ENCODE peak calls at places on chromosomes 1 and 21, in four cellular contexts. H is CD8-positive, alpha-beta T cell; C is activated CD4-positive, alpha-beta T cell treated with anti-CD3 and anti-CD28 coated beads, Interleukin-2, amount 50 U/mL, for 1 hour; E is stimulated activated CD4-positive, alpha-beta T cell treated with anti-CD3 and anti-CD28 coated beads, Interleukin-1b, Interleukin-23, amount 100 ng/mL, for 48 hours. M is an unnamed sample.

GRCh38 chr1:55039342-55040082 is at the start of gene PCSK9:
- DNase-seq in H (no peak), C (no peak), E (no peak), M (no peak)

GRCh38 chr1:103945774-103946173 is 196.1 kb downstream of the AMY1C start:
- DNase-seq in H (no peak), C (no peak), E (no peak), M (no peak)

GRCh38 chr1:55632058-55632457 is 416.9 kb upstream of the USP24 start:
- DNase-seq in H (no peak), C (no peak), E (no peak), M (no peak)

GRCh38 chr1:161779393-161779792 is 13.3 kb downstream of the ATF6 start:
- DNase-seq in H (no peak), C (no peak), E (no peak), M (no peak)

GRCh38 chr1:160950657-160951056 is 4.0 kb downstream of the ITLN2 start:
- DNase-seq in H (no peak), C (no peak), E (no peak), M (no peak)

GRCh38 chr1:36446261-36446660 is 4.0 kb downstream of the OSCP1 start:
- DNase-seq in H (no peak), C (no peak), E (peak; percentile 19), M (peak; percentile 48)

GRCh38 chr1:98452162-98452561 is 209.4 kb upstream of the SNX7 start:
- DNase-seq in H (no peak), C (no peak), E (no peak), M (no peak)

GRCh38 chr21:38699048-38699447 is 106.7 kb upstream of the ETS2 start:
- DNase-seq in H (no peak), C (no peak), E (no peak), M (no peak)

GRCh38 chr1:179228783-179229213 is 679 bp downstream of the ABL2 start:
- DNase-seq in H (peak; percentile 10), C (peak; percentile 11), E (peak; percentile 18), M (peak; percentile 55)

GRCh38 chr1:168482106-168482505 is 61.7 kb downstream of the XCL2 start:
- DNase-seq in H (no peak), C (no peak), E (no peak), M (no peak)

GRCh38 chr1:83883979-83884378 is 115.0 kb downstream of the TTLL7 start:
- DNase-seq in H (no peak), C (no peak), E (no peak), M (no peak)

GRCh38 chr1:175493321-175493998 is 249.9 kb downstream of the TNR start:
- DNase-seq in H (no peak), C (no peak), E (no peak), M (no peak)

GRCh38 chr1:29584362-29584761 is 348.0 kb downstream of the PTPRU start:
- DNase-seq in H (no peak), C (no peak), E (no peak), M (no peak)

GRCh38 chr1:5502310-5503194 is 489.7 kb downstream of the NPHP4 start:
- DNase-seq in H (no peak), C (no peak), E (no peak), M (no peak)

GRCh38 chr1:27026621-27027574 is 14.2 kb upstream of the TENT5B start:
- DNase-seq in H (no peak), C (no peak), E (no peak), M (no peak)

GRCh38 chr1:219904934-219905333 is 23.4 kb downstream of the SLC30A10 start:
- DNase-seq in H (no peak), C (no peak), E (no peak), M (no peak)

GRCh38 chr1:156126701-156127534 is 12.4 kb downstream of the LMNA start:
- DNase-seq in H (peak; percentile 84), C (peak; percentile 80), E (peak; percentile 90), M (peak; percentile 95)

GRCh38 chr1:201790261-201790660 is 38.7 kb upstream of the IPO9 start:
- DNase-seq in H (no peak), C (no peak), E (no peak), M (no peak)

GRCh38 chr21:42309753-42310213 is 5.4 kb downstream of the TFF3 start:
- DNase-seq in H (peak; percentile 80), C (peak; percentile 74), E (peak; percentile 73), M (peak; percentile 83)

GRCh38 chr1:228996286-228996685 is 261.0 kb downstream of the RHOU start:
- DNase-seq in H (no peak), C (no peak), E (no peak), M (no peak)

GRCh38 chr1:179287456-179287855 is 6.1 kb upstream of the SOAT1 start:
- DNase-seq in H (no peak), C (no peak), E (no peak), M (no peak)

GRCh38 chr1:150012611-150013010 is 2.1 kb upstream of the OTUD7B start:
- DNase-seq in H (no peak), C (no peak), E (no peak), M (no peak)

GRCh38 chr1:30675761-30676160 is 47.6 kb downstream of the MATN1 start:
- DNase-seq in H (no peak), C (no peak), E (no peak), M (no peak)

GRCh38 chr1:11059166-11059989 is 440 bp downstream of the SRM start:
- DNase-seq in H (no peak), C (peak; percentile 8), E (no peak), M (peak; percentile 18)

GRCh38 chr1:151130837-151131586 is 15.4 kb downstream of the SEMA6C start:
- DNase-seq in H (peak; percentile 80), C (peak; percentile 70), E (peak; percentile 91), M (peak; percentile 90)

GRCh38 chr1:109643385-109644230 is 12.3 kb upstream of the GSTM4 start:
- DNase-seq in H (peak; percentile 92), C (peak; percentile 90), E (peak; percentile 87), M (peak; percentile 93)

GRCh38 chr1:94864821-94865220 is 44.7 kb downstream of the SLC44A3 start:
- DNase-seq in H (no peak), C (no peak), E (no peak), M (no peak)

GRCh38 chr1:18697541-18697940 is 66.9 kb downstream of the PAX7 start:
- DNase-seq in H (no peak), C (no peak), E (no peak), M (no peak)

GRCh38 chr1:20126041-20126805 is 6.9 kb upstream of the PLA2G2D start:
- DNase-seq in H (no peak), C (no peak), E (no peak), M (no peak)

GRCh38 chr21:35475006-35475405 is 425.9 kb upstream of the RUNX1 start:
- DNase-seq in H (no peak), C (no peak), E (no peak), M (no peak)

M was measured in activated CD4-positive, alpha-beta memory T cell treated with anti-CD3 and anti-CD28 coated beads for 36 hours.